ENCODE peak calls at places on chromosomes 16 and 17, in seven cellular contexts. M, Y, S, B, U, O and L are unnamed samples.
A peak's percentile ranks its signal among the peaks of the same experiment; 100 is the strongest.

GRCh38 chr17:49436174-49436573 is 21.5 kb upstream of the PHB1 start:
- DNase-seq in M (no peak), S (no peak), O (no peak), B (no peak), U (peak; percentile 1), Y (no peak), L (no peak)

GRCh38 chr16:51327001-51327400 is 175.9 kb upstream of the SALL1 start:
- DNase-seq in M (no peak), Y (no peak), O (no peak), U (no peak), S (no peak), B (no peak), L (no peak)

GRCh38 chr16:20966746-20967145 is 66.2 kb downstream of the LYRM1 start:
- DNase-seq in M (no peak), U (no peak), Y (no peak), O (no peak), B (no peak), S (no peak), L (no peak)

GRCh38 chr16:68086860-68087268 is 1.7 kb downstream of the NFATC3 start:
- DNase-seq in M (no peak), S (no peak), U (no peak), O (no peak), Y (no peak), B (no peak), L (no peak)

GRCh38 chr16:13390093-13390985 is 488.9 kb downstream of the SHISA9 start:
- DNase-seq in O (no peak), B (no peak), U (no peak), M (no peak), S (no peak), Y (no peak), L (no peak)

GRCh38 chr16:15811778-15812750 is 44.8 kb downstream of the MYH11 start:
- DNase-seq in Y (no peak), S (no peak), M (peak; percentile 6), B (peak; percentile 44), U (no peak), O (peak; percentile 83), L (peak; percentile 72)

GRCh38 chr16:78663690-78664089 is 564.2 kb downstream of the WWOX start:
- DNase-seq in S (no peak), Y (no peak), O (no peak), U (no peak), B (no peak), M (no peak), L (no peak)

GRCh38 chr17:78414178-78415162 is 36.0 kb downstream of the PGS1 start:
- DNase-seq in B (no peak), O (no peak), S (no peak), Y (no peak), M (no peak), U (no peak), L (no peak)

GRCh38 chr16:58114827-58115825 is 14.1 kb downstream of the CFAP20 start:
- DNase-seq in U (no peak), B (no peak), S (peak; percentile 68), O (no peak), Y (no peak), M (no peak), L (no peak)
- TF ChIP-seq POLR2AphosphoS5 in U (no peak), B (no peak), S (no peak), O (no peak), Y (no peak), M (no peak), L (no peak)

DNA sequence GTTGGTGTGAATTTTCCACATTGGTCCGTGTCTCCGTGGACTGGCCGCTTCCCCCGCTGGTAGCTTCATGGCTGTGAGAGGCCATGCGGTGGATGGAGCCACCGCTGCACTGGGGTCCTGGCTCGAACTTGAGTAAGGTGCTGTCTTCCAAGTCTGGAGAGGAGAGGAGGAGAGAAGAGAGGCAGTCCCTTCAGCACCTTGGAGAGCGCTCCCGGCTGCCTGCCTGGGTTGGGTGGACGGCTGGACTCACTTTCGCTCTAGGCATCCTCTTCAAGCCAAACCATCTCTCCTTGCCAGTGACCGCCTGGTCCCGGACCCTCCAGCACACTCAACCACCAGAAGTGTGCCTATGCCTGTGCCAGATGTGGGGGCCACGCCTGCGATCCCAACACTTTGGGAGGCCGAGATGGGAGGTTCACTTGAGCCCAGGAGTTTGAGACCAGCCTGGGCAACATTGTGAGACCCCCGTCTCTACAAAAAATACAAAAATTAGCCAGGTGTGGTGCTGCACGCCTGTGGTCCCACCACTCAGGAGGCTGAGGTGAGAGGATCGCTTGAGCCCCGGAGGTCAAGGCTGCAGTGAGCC is 6.2 kb downstream of the JPH3 start:
- DNase-seq in O (peak; percentile 17), S (no peak), M (peak; percentile 89), Y (peak; percentile 36), U (no peak), B (no peak), L (no peak)
- TF ChIP-seq POLR2AphosphoS5 in O (no peak), S (no peak), M (no peak), Y (no peak), U (no peak), B (no peak), L (no peak)

GRCh38 chr17:81049973-81050551 is 15.1 kb downstream of the BAIAP2 start:
- DNase-seq in B (peak; percentile 93), U (no peak), O (peak; percentile 83), Y (peak; percentile 82), S (peak; percentile 50), M (no peak), L (no peak)
- TF ChIP-seq POLR2AphosphoS5 in B (peak; percentile 43), U (no peak), O (peak; percentile 88), Y (peak; percentile 47), S (no peak), M (no peak), L (no peak)

DNA sequence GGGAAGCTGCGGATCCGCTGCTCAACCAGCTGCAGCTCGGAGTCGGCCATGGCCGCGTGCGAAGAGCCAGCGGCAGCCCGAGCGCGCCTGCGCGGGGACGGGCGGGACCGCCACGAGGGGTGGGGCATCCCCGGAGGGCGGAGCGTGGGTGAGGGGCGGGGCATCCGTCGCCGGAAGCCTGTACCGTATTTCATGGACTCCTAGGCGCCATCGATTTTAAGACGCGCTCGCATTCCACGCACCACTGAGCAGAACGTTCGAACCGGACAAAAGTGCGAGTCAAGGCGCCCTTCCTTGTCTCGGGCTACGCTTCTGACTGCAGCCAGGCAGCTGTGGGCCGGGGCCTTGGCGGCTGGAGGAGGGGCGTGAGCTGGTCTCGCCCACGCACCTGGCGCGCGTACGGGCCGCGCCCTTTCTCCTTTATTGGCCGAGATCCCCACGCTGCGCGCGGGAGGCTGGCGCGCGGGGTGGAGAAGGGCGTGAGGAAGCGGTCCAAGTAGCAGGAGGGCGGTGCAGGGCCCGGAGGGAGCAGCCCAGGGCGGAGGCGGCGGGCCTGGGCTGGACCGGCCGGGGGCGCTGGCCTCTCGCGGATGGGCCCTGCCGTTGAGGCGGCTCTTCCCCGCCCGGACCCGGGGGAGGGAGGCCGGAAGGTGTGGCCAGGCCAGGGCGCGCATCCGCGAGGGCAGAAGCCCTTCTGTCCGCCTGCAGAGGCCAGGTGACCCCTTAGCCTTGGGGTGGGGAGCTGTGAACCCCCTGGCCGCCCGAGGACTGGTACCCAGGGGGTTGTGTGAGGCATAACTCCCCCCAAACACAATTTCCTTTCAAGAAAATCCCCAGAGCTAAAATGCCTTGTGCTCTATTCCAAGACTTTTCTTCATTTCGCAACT is at the start of gene APRT:
- DNase-seq in M (peak; percentile 90), U (peak; percentile 95), Y (peak; percentile 97), B (peak; percentile 93), O (peak; percentile 90), S (peak; percentile 99), L (peak; percentile 97)
- TF ChIP-seq POLR2AphosphoS5 in M (peak; percentile 99), U (peak; percentile 82), Y (peak; percentile 77), B (peak; percentile 73), O (peak; percentile 70), S (peak; percentile 85), L (peak; percentile 95)